ENCODE peak calls at places on chromosome 18, in four cellular contexts. J is mammary epithelial cell, B is PC-3, E is fibroblast of lung. N is an unnamed sample.

GRCh38 chr18:66867653-66868052 is 263.8 kb upstream of the CDH19 start:
- DNase-seq in J (peak), B (peak), E (peak), N (no peak)

GRCh38 chr18:79516441-79516931 is 120.8 kb downstream of the NFATC1 start:
- DNase-seq in J (no peak), B (no peak), E (no peak), N (peak)

GRCh38 chr18:5276947-5277346 is 18.6 kb downstream of the ZBTB14 start:
- DNase-seq in J (no peak), B (no peak), E (no peak), N (no peak)

GRCh38 chr18:59467497-59467896 is 108.4 kb upstream of the LMAN1 start:
- DNase-seq in J (no peak), B (peak), E (no peak), N (no peak)

GRCh38 chr18:35457140-35457704 is 40.5 kb downstream of the INO80C start:
- DNase-seq in J (peak), B (peak), E (no peak), N (no peak)

GRCh38 chr18:10912790-10913560 is 236.4 kb downstream of the PIEZO2 start:
- DNase-seq in J (no peak), B (no peak), E (peak), N (no peak)

GRCh38 chr18:49550621-49551020 is 11.2 kb upstream of the LIPG start:
- DNase-seq in J (no peak), B (no peak), E (no peak), N (no peak)

GRCh38 chr18:47800756-47801155 is 129.7 kb downstream of the SMAD2 start:
- DNase-seq in J (no peak), B (no peak), E (no peak), N (no peak)

GRCh38 chr18:35695803-35696202 is 114.3 kb downstream of the GALNT1 start:
- DNase-seq in J (no peak), B (no peak), E (no peak), N (no peak)

GRCh38 chr18:67421666-67422065 is 94.9 kb downstream of the DSEL start:
- DNase-seq in J (no peak), B (no peak), E (peak), N (no peak)

GRCh38 chr18:37714621-37715020 is 149.0 kb upstream of the CELF4 start:
- DNase-seq in J (no peak), B (no peak), E (no peak), N (no peak)

GRCh38 chr18:435940-436339 is 64.6 kb downstream of the COLEC12 start:
- DNase-seq in J (no peak), B (no peak), E (peak), N (no peak)

GRCh38 chr18:36757081-36757480 is 71.7 kb downstream of the TPGS2 start:
- DNase-seq in J (peak), B (peak), E (peak), N (no peak)

GRCh38 chr18:76837071-76837470 is 14.7 kb downstream of the ZNF236 start:
- DNase-seq in J (no peak), B (no peak), E (no peak), N (no peak)
- H3K9ac ChIP-seq in J (no peak), B (no peak), E (no peak), N (no peak)

DNA sequence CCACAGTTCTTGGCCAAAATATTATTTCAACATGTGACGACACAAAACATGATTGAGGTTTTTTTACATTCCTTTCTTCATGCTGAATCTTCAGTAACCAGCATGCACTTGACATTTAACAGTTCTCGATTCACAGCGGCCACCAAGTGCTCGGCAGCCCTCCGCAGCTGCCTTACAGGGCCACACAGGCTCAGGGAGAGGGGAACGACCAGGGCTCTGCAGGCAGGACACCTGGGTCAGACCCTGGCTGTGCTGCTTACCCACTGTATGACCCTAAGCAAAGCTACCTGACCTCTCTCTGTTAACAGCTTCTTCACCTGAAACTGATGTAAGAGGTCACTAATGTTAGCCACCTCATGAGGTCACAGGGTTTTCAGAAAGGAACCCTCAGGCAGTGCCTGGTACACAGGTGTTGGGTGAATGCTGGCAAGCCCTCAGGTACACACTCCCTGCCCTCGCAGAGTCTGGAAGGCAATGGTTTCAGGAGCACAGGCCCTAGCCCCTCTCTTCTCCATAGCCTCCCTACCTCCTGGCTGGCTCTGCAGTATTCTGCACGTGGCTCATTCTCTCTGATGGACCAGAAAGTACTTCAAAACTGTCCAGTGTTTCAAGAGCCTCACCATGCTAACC is 25.7 kb downstream of the TUBB6 start:
- DNase-seq in J (no peak), B (no peak), E (no peak), N (no peak)
- H3K9ac ChIP-seq in J (no peak), B (no peak), E (no peak), N (no peak)

GRCh38 chr18:54777989-54778388 is 50.3 kb upstream of the RAB27B start:
- DNase-seq in J (no peak), B (peak), E (no peak), N (no peak)

GRCh38 chr18:54777118-54777791 is 51.0 kb upstream of the RAB27B start:
- DNase-seq in J (no peak), B (peak), E (no peak), N (no peak)

GRCh38 chr18:54774971-54775665 is 53.2 kb upstream of the RAB27B start:
- DNase-seq in J (no peak), B (no peak), E (peak), N (no peak)

GRCh38 chr18:54775686-54776085 is 52.6 kb upstream of the RAB27B start:
- DNase-seq in J (peak), B (peak), E (peak), N (no peak)

DNA sequence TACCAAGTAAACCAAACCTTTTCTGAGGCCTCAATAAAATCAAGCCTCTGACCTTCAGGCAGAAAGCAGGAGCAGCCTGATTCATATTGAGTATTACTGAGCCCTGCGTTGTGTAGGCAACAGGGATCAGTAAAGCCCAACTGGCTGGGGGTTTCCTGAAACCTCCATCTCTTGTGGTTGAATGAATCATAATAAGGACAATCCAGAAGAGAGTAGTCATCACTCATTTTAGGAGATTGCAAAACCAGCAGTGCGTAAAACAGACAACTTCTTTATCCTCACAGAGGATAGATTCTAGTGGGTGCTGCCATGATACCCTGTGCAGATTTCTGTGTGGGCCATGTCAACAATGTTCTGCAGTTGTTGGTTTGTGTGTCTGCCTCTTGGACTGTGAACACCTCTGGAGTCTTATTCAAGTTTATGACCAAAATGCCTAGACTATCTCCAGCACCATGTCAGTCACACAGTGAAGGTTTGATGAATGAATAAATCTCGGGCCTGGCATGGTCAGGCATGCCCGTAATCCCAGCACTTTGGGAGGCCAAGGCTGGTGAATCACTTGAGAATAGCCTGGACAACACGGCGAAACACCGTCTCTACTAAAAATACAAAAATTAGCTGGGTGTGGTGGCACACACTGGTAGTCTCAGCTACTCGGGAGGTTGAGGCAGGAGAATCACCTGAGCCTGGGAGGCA is 51.8 kb upstream of the RAB27B start:
- DNase-seq in J (peak), B (peak), E (peak), N (no peak)
- H3K9ac ChIP-seq in J (peak), B (peak), E (no peak), N (no peak)

GRCh38 chr18:56999823-57000222 is 147.1 kb upstream of the BOD1L2 start:
- DNase-seq in J (no peak), B (no peak), E (no peak), N (no peak)

GRCh38 chr18:57003342-57003741 is 143.5 kb upstream of the BOD1L2 start:
- DNase-seq in J (no peak), B (no peak), E (no peak), N (no peak)

GRCh38 chr18:57002627-57003026 is 144.3 kb upstream of the BOD1L2 start:
- DNase-seq in J (no peak), B (no peak), E (no peak), N (no peak)

GRCh38 chr18:57008001-57008686 is 138.7 kb upstream of the BOD1L2 start:
- DNase-seq in J (no peak), B (no peak), E (no peak), N (no peak)

DNA sequence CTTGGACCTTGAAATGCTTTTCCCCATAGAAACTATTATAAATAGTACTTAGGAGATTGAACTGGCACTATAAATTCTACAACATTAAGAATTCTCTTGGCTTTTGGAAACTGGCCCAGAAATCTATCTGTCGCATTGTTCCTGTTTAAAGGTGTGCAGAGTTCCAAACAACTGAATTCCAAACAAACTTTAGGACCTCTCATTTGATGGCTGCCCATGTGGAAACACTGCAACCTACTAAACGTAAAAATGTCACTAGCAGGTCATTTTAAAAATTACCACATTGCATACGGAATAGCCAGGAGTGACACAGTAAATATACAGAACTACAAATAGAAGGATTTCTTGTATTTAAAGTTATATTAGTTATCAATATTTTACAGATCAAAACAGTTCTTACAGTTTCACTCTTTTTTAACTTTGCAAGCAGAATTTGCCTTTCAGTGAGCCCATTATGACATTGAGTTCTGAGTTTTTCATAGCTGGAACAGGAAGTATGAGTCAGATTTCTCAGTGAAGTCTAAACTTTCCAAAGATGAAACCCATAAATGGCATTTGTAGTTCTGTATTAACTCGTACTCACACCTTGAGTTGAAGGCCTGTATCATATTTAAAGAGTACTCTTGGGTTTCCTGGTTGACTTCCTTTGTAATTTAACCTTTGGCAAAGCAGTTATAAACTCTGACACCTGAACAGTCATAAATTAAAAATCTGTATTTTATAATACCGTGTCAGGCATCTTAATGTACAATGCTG is 142.3 kb upstream of the BOD1L2 start:
- DNase-seq in J (peak), B (peak), E (peak), N (no peak)
- H3K9ac ChIP-seq in J (no peak), B (no peak), E (no peak), N (no peak)

DNA sequence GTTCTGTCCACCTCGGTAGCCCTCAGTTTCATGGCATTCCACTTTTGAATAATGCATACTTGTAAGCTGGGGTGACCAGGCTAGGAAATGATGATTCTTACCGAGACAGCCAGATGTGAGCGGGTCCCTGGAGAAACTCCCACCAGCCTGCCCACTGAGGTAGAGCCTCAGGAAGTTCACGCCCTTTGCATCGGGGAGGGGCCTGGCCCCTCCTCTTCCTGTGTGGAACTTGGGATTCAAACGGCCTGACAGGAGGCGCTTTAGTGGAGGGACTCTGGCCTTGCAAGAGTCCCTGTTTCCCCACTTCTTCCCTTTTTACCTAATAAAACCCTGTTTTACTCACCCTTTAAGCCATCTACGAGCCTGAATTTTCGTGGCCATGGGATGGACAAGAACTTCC is 44.6 kb downstream of the MRO start:
- DNase-seq in J (no peak), B (no peak), E (no peak), N (no peak)
- H3K9ac ChIP-seq in J (no peak), B (no peak), E (no peak), N (no peak)

DNA sequence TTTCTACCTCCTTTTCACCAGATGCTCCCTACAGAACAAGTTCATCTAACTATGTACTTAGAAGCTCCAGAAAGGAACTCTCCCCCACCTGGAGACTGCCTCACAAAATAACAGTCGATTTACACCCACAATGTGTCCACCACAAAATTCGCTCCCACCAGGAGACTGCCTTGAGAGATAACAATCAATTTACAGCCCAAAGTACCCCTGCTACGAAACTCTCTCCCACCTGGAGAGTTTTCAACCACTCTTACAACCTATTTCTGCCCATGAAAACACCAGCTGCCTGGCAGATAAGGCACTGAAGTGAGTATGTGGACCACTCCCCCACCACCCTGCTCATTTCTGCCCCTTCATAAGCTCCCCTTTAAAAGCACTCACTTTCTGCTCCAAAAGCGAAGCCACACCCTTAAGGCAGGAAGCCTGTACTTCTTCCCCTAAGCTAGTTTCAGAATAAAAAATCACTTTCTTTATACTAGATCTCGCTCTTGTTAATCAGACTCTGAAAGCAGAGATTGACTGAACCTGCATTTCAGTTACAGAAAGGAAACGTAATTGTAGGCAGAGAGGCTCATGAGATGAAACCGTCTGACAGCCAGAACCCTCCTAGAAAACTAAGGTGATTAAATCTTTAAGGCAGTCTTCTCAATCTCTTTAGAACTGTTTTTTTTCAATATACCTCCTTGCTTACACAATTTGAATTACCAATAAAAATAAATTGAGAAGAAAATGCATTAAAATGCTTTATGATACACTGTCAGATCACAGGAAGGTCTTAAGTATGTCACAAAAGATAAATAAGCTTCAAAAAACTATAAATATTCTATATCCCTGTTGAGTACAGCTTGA is 94.3 kb upstream of the RBBP8 start:
- DNase-seq in J (no peak), B (no peak), E (no peak), N (no peak)
- H3K9ac ChIP-seq in J (peak), B (no peak), E (no peak), N (no peak)

GRCh38 chr18:23037646-23038045 is 97.6 kb upstream of the CABLES1 start:
- DNase-seq in J (no peak), B (no peak), E (no peak), N (no peak)

GRCh38 chr18:23036611-23037259 is 98.5 kb upstream of the CABLES1 start:
- DNase-seq in J (no peak), B (no peak), E (no peak), N (no peak)

GRCh38 chr18:23032030-23032582 is 99.0 kb downstream of the RBBP8 start:
- DNase-seq in J (peak), B (peak), E (peak), N (no peak)

GRCh38 chr18:23038712-23039111 is 96.6 kb upstream of the CABLES1 start:
- DNase-seq in J (peak), B (peak), E (peak), N (no peak)

DNA sequence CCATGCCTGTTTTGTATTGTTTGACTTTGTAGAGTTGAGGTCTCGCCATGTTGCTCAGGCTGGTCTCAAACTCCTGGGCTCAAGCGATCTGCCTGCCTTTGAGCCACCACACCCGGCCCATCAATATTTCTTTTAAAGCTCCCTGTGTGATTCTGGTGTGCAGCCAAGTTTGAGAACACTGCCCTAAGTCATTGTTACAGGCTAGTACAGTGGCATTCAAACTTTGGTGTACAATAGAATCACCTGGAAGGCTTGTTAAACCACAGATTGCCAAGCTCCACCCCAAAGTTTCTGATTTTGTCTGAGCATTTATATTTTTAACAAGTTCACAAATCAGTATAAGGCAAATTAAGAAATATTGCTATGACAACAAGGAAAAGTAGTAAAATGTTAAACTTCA is 100.0 kb downstream of the RBBP8 start:
- DNase-seq in J (no peak), B (peak), E (no peak), N (peak)
- H3K9ac ChIP-seq in J (no peak), B (no peak), E (no peak), N (no peak)